ENCODE peak calls at places on chromosomes 4 and X, in ten cellular contexts. One of them, this sample, is unnamed.

GRCh38 chr4:56698329-56698728 is 17.2 kb upstream of the HOPX start:
- DNase-seq in stimulated activated CD8-positive, alpha-beta memory T cell treated with anti-CD3 and anti-CD28 coated beads, Interleukin-7, amount 100 ng/mL, for 1 hour: no peak
- DNase-seq in Calu3: no peak
- DNase-seq in left lung: peak; percentile 73
- DNase-seq in sciatic nerve: no peak
- DNase-seq in A549: no peak
- DNase-seq in SJSA1: no peak
- DNase-seq in left cardiac atrium: no peak
- DNase-seq in Right ventricle myocardium inferior: no peak
- DNase-seq in NCI-H510A: peak; percentile 75
- DNase-seq in this sample: no peak

GRCh38 chrX:81195712-81196111 is 6.0 kb downstream of the HMGN5 start:
- DNase-seq in Right ventricle myocardium inferior: peak; percentile 58
- DNase-seq in NCI-H510A: no peak
- DNase-seq in A549: peak; percentile 13
- DNase-seq in left lung: no peak
- DNase-seq in sciatic nerve: peak; percentile 64
- DNase-seq in stimulated activated CD8-positive, alpha-beta memory T cell treated with anti-CD3 and anti-CD28 coated beads, Interleukin-7, amount 100 ng/mL, for 1 hour: peak; percentile 40
- DNase-seq in Calu3: peak; percentile 50
- DNase-seq in SJSA1: peak; percentile 24
- DNase-seq in left cardiac atrium: peak; percentile 50
- DNase-seq in this sample: peak; percentile 17

GRCh38 chr4:89788243-89789072 is 48.5 kb downstream of the SNCA start:
- DNase-seq in stimulated activated CD8-positive, alpha-beta memory T cell treated with anti-CD3 and anti-CD28 coated beads, Interleukin-7, amount 100 ng/mL, for 1 hour: no peak
- DNase-seq in left cardiac atrium: peak; percentile 62
- DNase-seq in Calu3: no peak
- DNase-seq in SJSA1: no peak
- DNase-seq in Right ventricle myocardium inferior: peak; percentile 65
- DNase-seq in sciatic nerve: no peak
- DNase-seq in left lung: no peak
- DNase-seq in A549: no peak
- DNase-seq in NCI-H510A: peak; percentile 3
- DNase-seq in this sample: no peak

GRCh38 chrX:56615282-56615681 is 51.9 kb downstream of the UBQLN2 start:
- DNase-seq in SJSA1: no peak
- DNase-seq in A549: no peak
- DNase-seq in Right ventricle myocardium inferior: no peak
- DNase-seq in Calu3: no peak
- DNase-seq in NCI-H510A: no peak
- DNase-seq in left cardiac atrium: no peak
- DNase-seq in left lung: no peak
- DNase-seq in stimulated activated CD8-positive, alpha-beta memory T cell treated with anti-CD3 and anti-CD28 coated beads, Interleukin-7, amount 100 ng/mL, for 1 hour: no peak
- DNase-seq in sciatic nerve: no peak
- DNase-seq in this sample: no peak

GRCh38 chr4:179823342-179823741 is 2381.1 kb upstream of the AGA start:
- DNase-seq in sciatic nerve: no peak
- DNase-seq in A549: no peak
- DNase-seq in left cardiac atrium: no peak
- DNase-seq in Calu3: no peak
- DNase-seq in stimulated activated CD8-positive, alpha-beta memory T cell treated with anti-CD3 and anti-CD28 coated beads, Interleukin-7, amount 100 ng/mL, for 1 hour: no peak
- DNase-seq in SJSA1: no peak
- DNase-seq in NCI-H510A: no peak
- DNase-seq in left lung: no peak
- DNase-seq in Right ventricle myocardium inferior: no peak
- DNase-seq in this sample: no peak

GRCh38 chr4:91298156-91298700 is 1005.5 kb upstream of the GRID2 start:
- DNase-seq in SJSA1: no peak
- DNase-seq in stimulated activated CD8-positive, alpha-beta memory T cell treated with anti-CD3 and anti-CD28 coated beads, Interleukin-7, amount 100 ng/mL, for 1 hour: no peak
- DNase-seq in Calu3: no peak
- DNase-seq in sciatic nerve: no peak
- DNase-seq in NCI-H510A: no peak
- DNase-seq in Right ventricle myocardium inferior: no peak
- DNase-seq in left lung: no peak
- DNase-seq in A549: no peak
- DNase-seq in left cardiac atrium: no peak
- DNase-seq in this sample: no peak

GRCh38 chr4:16029329-16029728 is 54.5 kb downstream of the PROM1 start:
- DNase-seq in sciatic nerve: no peak
- DNase-seq in Right ventricle myocardium inferior: no peak
- DNase-seq in left lung: no peak
- DNase-seq in left cardiac atrium: no peak
- DNase-seq in SJSA1: peak; percentile 9
- DNase-seq in Calu3: no peak
- DNase-seq in A549: no peak
- DNase-seq in stimulated activated CD8-positive, alpha-beta memory T cell treated with anti-CD3 and anti-CD28 coated beads, Interleukin-7, amount 100 ng/mL, for 1 hour: no peak
- DNase-seq in NCI-H510A: no peak
- DNase-seq in this sample: peak; percentile 21

GRCh38 chr4:148444296-148445070 is 2.3 kb upstream of the NR3C2 start:
- DNase-seq in left lung: no peak
- DNase-seq in Calu3: peak; percentile 38
- DNase-seq in A549: no peak
- DNase-seq in NCI-H510A: no peak
- DNase-seq in sciatic nerve: peak; percentile 64
- DNase-seq in Right ventricle myocardium inferior: peak; percentile 69
- DNase-seq in left cardiac atrium: peak; percentile 45
- DNase-seq in SJSA1: peak; percentile 10
- DNase-seq in stimulated activated CD8-positive, alpha-beta memory T cell treated with anti-CD3 and anti-CD28 coated beads, Interleukin-7, amount 100 ng/mL, for 1 hour: peak; percentile 23
- DNase-seq in this sample: no peak

GRCh38 chr4:73308286-73308685 is 49.7 kb upstream of the ANKRD17 start:
- DNase-seq in stimulated activated CD8-positive, alpha-beta memory T cell treated with anti-CD3 and anti-CD28 coated beads, Interleukin-7, amount 100 ng/mL, for 1 hour: no peak
- DNase-seq in A549: no peak
- DNase-seq in left cardiac atrium: no peak
- DNase-seq in left lung: no peak
- DNase-seq in Right ventricle myocardium inferior: no peak
- DNase-seq in sciatic nerve: no peak
- DNase-seq in NCI-H510A: no peak
- DNase-seq in SJSA1: peak; percentile 43
- DNase-seq in Calu3: no peak
- DNase-seq in this sample: no peak

GRCh38 chrX:119606508-119607389 is 525 bp upstream of the NKRF start:
- DNase-seq in stimulated activated CD8-positive, alpha-beta memory T cell treated with anti-CD3 and anti-CD28 coated beads, Interleukin-7, amount 100 ng/mL, for 1 hour: no peak
- DNase-seq in NCI-H510A: no peak
- DNase-seq in left lung: no peak
- DNase-seq in A549: no peak
- DNase-seq in Right ventricle myocardium inferior: no peak
- DNase-seq in sciatic nerve: no peak
- DNase-seq in left cardiac atrium: no peak
- DNase-seq in Calu3: no peak
- DNase-seq in SJSA1: no peak
- DNase-seq in this sample: peak; percentile 62

GRCh38 chr4:150769235-150769634 is 187.3 kb downstream of the MAB21L2 start:
- DNase-seq in left lung: no peak
- DNase-seq in sciatic nerve: no peak
- DNase-seq in stimulated activated CD8-positive, alpha-beta memory T cell treated with anti-CD3 and anti-CD28 coated beads, Interleukin-7, amount 100 ng/mL, for 1 hour: no peak
- DNase-seq in left cardiac atrium: no peak
- DNase-seq in NCI-H510A: no peak
- DNase-seq in SJSA1: peak; percentile 14
- DNase-seq in Right ventricle myocardium inferior: no peak
- DNase-seq in A549: peak; percentile 10
- DNase-seq in Calu3: peak; percentile 3
- DNase-seq in this sample: peak; percentile 13

GRCh38 chrX:153875391-153876111 is 10.4 kb downstream of the L1CAM start:
- DNase-seq in Calu3: peak; percentile 68
- DNase-seq in NCI-H510A: no peak
- DNase-seq in sciatic nerve: peak; percentile 78
- DNase-seq in SJSA1: peak; percentile 11
- DNase-seq in left cardiac atrium: peak; percentile 47
- DNase-seq in A549: peak; percentile 43
- DNase-seq in left lung: peak; percentile 52
- DNase-seq in Right ventricle myocardium inferior: peak; percentile 77
- DNase-seq in stimulated activated CD8-positive, alpha-beta memory T cell treated with anti-CD3 and anti-CD28 coated beads, Interleukin-7, amount 100 ng/mL, for 1 hour: peak; percentile 55
- DNase-seq in this sample: no peak

GRCh38 chr4:41307633-41308032 is 50.9 kb downstream of the UCHL1 start:
- DNase-seq in stimulated activated CD8-positive, alpha-beta memory T cell treated with anti-CD3 and anti-CD28 coated beads, Interleukin-7, amount 100 ng/mL, for 1 hour: no peak
- DNase-seq in left cardiac atrium: peak; percentile 21
- DNase-seq in SJSA1: no peak
- DNase-seq in Right ventricle myocardium inferior: no peak
- DNase-seq in Calu3: no peak
- DNase-seq in sciatic nerve: no peak
- DNase-seq in A549: no peak
- DNase-seq in NCI-H510A: no peak
- DNase-seq in left lung: no peak
- DNase-seq in this sample: no peak

GRCh38 chr4:54255881-54256280 is 26.8 kb downstream of the PDGFRA start:
- DNase-seq in stimulated activated CD8-positive, alpha-beta memory T cell treated with anti-CD3 and anti-CD28 coated beads, Interleukin-7, amount 100 ng/mL, for 1 hour: no peak
- DNase-seq in sciatic nerve: no peak
- DNase-seq in A549: no peak
- DNase-seq in SJSA1: no peak
- DNase-seq in NCI-H510A: no peak
- DNase-seq in left lung: no peak
- DNase-seq in Calu3: no peak
- DNase-seq in left cardiac atrium: peak; percentile 26
- DNase-seq in Right ventricle myocardium inferior: no peak
- DNase-seq in this sample: peak; percentile 29

GRCh38 chr4:661856-662761 is 12.0 kb downstream of the ATP5ME start:
- DNase-seq in left cardiac atrium: no peak
- DNase-seq in stimulated activated CD8-positive, alpha-beta memory T cell treated with anti-CD3 and anti-CD28 coated beads, Interleukin-7, amount 100 ng/mL, for 1 hour: no peak
- DNase-seq in left lung: no peak
- DNase-seq in sciatic nerve: peak; percentile 51
- DNase-seq in Right ventricle myocardium inferior: peak; percentile 68
- DNase-seq in NCI-H510A: no peak
- DNase-seq in A549: no peak
- DNase-seq in Calu3: no peak
- DNase-seq in SJSA1: no peak
- DNase-seq in this sample: no peak

GRCh38 chrX:72038868-72039267 is 92.8 kb downstream of the RTL5 start:
- DNase-seq in NCI-H510A: no peak
- DNase-seq in left cardiac atrium: no peak
- DNase-seq in sciatic nerve: no peak
- DNase-seq in stimulated activated CD8-positive, alpha-beta memory T cell treated with anti-CD3 and anti-CD28 coated beads, Interleukin-7, amount 100 ng/mL, for 1 hour: no peak
- DNase-seq in Calu3: no peak
- DNase-seq in Right ventricle myocardium inferior: no peak
- DNase-seq in A549: no peak
- DNase-seq in SJSA1: no peak
- DNase-seq in left lung: no peak
- DNase-seq in this sample: no peak

This sample was measured in AG09309.